ENCODE peak calls at places on chromosomes 16 and 17, in four cellular contexts. M is H1, X is K562, S is breast epithelium. G is an unnamed sample.

GRCh38 chr17:72373910-72374741 is 253.3 kb downstream of the SOX9 start:
- DNase-seq in X (no peak), M (no peak), S (no peak), G (no peak)

GRCh38 chr17:66567234-66568170 is 265.1 kb downstream of the PRKCA start:
- DNase-seq in M (peak), S (peak), X (peak), G (peak)

GRCh38 chr16:80027007-80027965 is 426.7 kb upstream of the MAF start:
- DNase-seq in M (peak), S (peak), X (peak), G (peak)

GRCh38 chr17:17109231-17109630 is 67.0 kb downstream of the MPRIP start:
- DNase-seq in M (no peak), X (no peak), S (no peak), G (no peak)

GRCh38 chr17:29593546-29594440 is 861 bp downstream of the ANKRD13B start:
- DNase-seq in S (no peak), X (peak), M (no peak), G (no peak)

GRCh38 chr16:12672986-12673385 is 130.7 kb downstream of the CPPED1 start:
- DNase-seq in S (no peak), X (no peak), M (no peak), G (no peak)

GRCh38 chr16:65809627-65810026 is 556.9 kb upstream of the CDH5 start:
- DNase-seq in X (peak), M (no peak), S (no peak), G (no peak)

GRCh38 chr17:80704381-80704819 is 159.8 kb downstream of the RPTOR start:
- DNase-seq in S (no peak), M (no peak), X (no peak), G (no peak)

GRCh38 chr16:56266981-56267607 is 75.8 kb downstream of the GNAO1 start:
- DNase-seq in S (no peak), X (no peak), M (no peak), G (no peak)

GRCh38 chr17:78442648-78443128 is 64.2 kb downstream of the PGS1 start:
- DNase-seq in S (no peak), X (no peak), M (no peak), G (no peak)

GRCh38 chr17:73646409-73647305 is 2.4 kb upstream of the SDK2 start:
- DNase-seq in S (no peak), M (no peak), X (no peak), G (no peak)

GRCh38 chr17:81961087-81961514 is at the start of gene NOTUM:
- DNase-seq in X (peak), S (no peak), M (no peak), G (peak)

GRCh38 chr17:82397449-82398335 is 20.5 kb upstream of the HEXD start:
- DNase-seq in M (no peak), S (no peak), X (no peak), G (no peak)

GRCh38 chr17:48048321-48049140 is at the start of gene NFE2L1:
- DNase-seq in M (peak), X (peak), S (peak), G (peak)

GRCh38 chr17:35448214-35448898 is at the start of gene SLFN13:
- DNase-seq in X (peak), S (peak), M (peak), G (peak)

GRCh38 chr16:30000768-30001631 is 5.0 kb downstream of the INO80E start:
- DNase-seq in X (no peak), M (no peak), S (no peak), G (no peak)

GRCh38 chr17:48215583-48216139 is 108.1 kb downstream of the SNX11 start:
- DNase-seq in M (no peak), S (no peak), X (peak), G (peak)

GRCh38 chr16:23835390-23836077 is at the start of gene PRKCB:
- DNase-seq in M (peak), X (peak), S (no peak), G (no peak)

GRCh38 chr16:49350265-49351103 is 23.1 kb upstream of the C16orf78 start:
- DNase-seq in X (peak), M (no peak), S (peak), G (peak)

GRCh38 chr17:43983515-43984411 is 20.7 kb upstream of the NAGS start:
- DNase-seq in M (no peak), X (peak), S (no peak), G (no peak)

GRCh38 chr17:12261354-12261753 is 240.7 kb downstream of the MAP2K4 start:
- DNase-seq in M (no peak), S (no peak), X (no peak), G (no peak)

GRCh38 chr16:48499822-48500440 is 110.0 kb downstream of the N4BP1 start:
- DNase-seq in X (no peak), S (no peak), M (no peak), G (no peak)

GRCh38 chr16:82715160-82715559 is 88.4 kb downstream of the CDH13 start:
- DNase-seq in X (no peak), M (no peak), S (no peak), G (no peak)

GRCh38 chr16:52577130-52577706 is 30.3 kb upstream of the TOX3 start:
- DNase-seq in X (no peak), M (no peak), S (no peak), G (no peak)

GRCh38 chr17:65190467-65191095 is 53.4 kb downstream of the RGS9 start:
- DNase-seq in X (no peak), S (no peak), M (no peak), G (no peak)

GRCh38 chr16:12245088-12245922 is 268.8 kb downstream of the SNX29 start:
- DNase-seq in X (no peak), S (no peak), M (no peak), G (no peak)

GRCh38 chr16:29820730-29821662 is 734 bp downstream of the MVP start:
- DNase-seq in S (no peak), X (no peak), M (no peak), G (no peak)

GRCh38 chr17:32156656-32157055 is 14.4 kb downstream of the RHOT1 start:
- DNase-seq in M (no peak), X (no peak), S (no peak), G (no peak)

GRCh38 chr16:52469775-52470174 is 77.2 kb downstream of the TOX3 start:
- DNase-seq in S (no peak), M (no peak), X (no peak), G (no peak)

GRCh38 chr17:77315551-77316190 is 174.9 kb downstream of the SEC14L1 start:
- DNase-seq in X (no peak), S (no peak), M (no peak), G (no peak)

GRCh38 chr17:63447688-63448005 is 1.5 kb upstream of the CYB561 start:
- DNase-seq in M (no peak), X (peak), S (no peak), G (no peak)

GRCh38 chr16:55372792-55373488 is 48.9 kb downstream of the IRX6 start:
- DNase-seq in X (no peak), S (no peak), M (no peak), G (no peak)

GRCh38 chr16:82181456-82182185 is 11.6 kb upstream of the MPHOSPH6 start:
- DNase-seq in S (no peak), M (no peak), X (no peak), G (no peak)

GRCh38 chr17:71168083-71168741 is 952.6 kb upstream of the SOX9 start:
- DNase-seq in X (no peak), S (no peak), M (no peak), G (no peak)

GRCh38 chr17:16255481-16255901 is 38.5 kb downstream of the PIGL start:
- DNase-seq in X (no peak), S (no peak), M (peak), G (no peak)

GRCh38 chr17:77212081-77212832 is 71.5 kb downstream of the SEC14L1 start:
- DNase-seq in X (no peak), S (no peak), M (no peak), G (no peak)

GRCh38 chr16:85306793-85307551 is 194.7 kb upstream of the CIBAR2 start:
- DNase-seq in X (no peak), M (no peak), S (no peak), G (no peak)

GRCh38 chr16:85304337-85304736 is 192.1 kb upstream of the CIBAR2 start:
- DNase-seq in S (no peak), X (no peak), M (no peak), G (no peak)

GRCh38 chr16:85308585-85309540 is 196.6 kb upstream of the CIBAR2 start:
- DNase-seq in S (no peak), M (no peak), X (no peak), G (no peak)

GRCh38 chr16:85307552-85308364 is 195.5 kb upstream of the CIBAR2 start:
- DNase-seq in X (no peak), M (no peak), S (no peak), G (no peak)

GRCh38 chr16:85306071-85306792 is 194.0 kb upstream of the CIBAR2 start:
- DNase-seq in M (no peak), X (peak), S (peak), G (peak)
- TF ChIP-seq POLR2A in M (no peak), X (peak), S (no peak), G (no peak)

GRCh38 chr17:18234853-18235380 is 9.5 kb downstream of the LLGL1 start:
- DNase-seq in S (no peak), M (no peak), X (no peak), G (no peak)

GRCh38 chr17:18235743-18236256 is 10.4 kb downstream of the LLGL1 start:
- DNase-seq in X (no peak), S (no peak), M (no peak), G (peak)

GRCh38 chr17:18231156-18231555 is 5.7 kb downstream of the LLGL1 start:
- DNase-seq in S (no peak), M (no peak), X (no peak), G (no peak)

GRCh38 chr17:18236494-18236893 is 11.1 kb downstream of the LLGL1 start:
- DNase-seq in M (no peak), X (no peak), S (no peak), G (no peak)

GRCh38 chr17:18233803-18234518 is 8.5 kb downstream of the LLGL1 start:
- DNase-seq in M (no peak), S (no peak), X (no peak), G (no peak)
- TF ChIP-seq POLR2A in M (no peak), S (no peak), X (no peak), G (no peak)

DNA sequence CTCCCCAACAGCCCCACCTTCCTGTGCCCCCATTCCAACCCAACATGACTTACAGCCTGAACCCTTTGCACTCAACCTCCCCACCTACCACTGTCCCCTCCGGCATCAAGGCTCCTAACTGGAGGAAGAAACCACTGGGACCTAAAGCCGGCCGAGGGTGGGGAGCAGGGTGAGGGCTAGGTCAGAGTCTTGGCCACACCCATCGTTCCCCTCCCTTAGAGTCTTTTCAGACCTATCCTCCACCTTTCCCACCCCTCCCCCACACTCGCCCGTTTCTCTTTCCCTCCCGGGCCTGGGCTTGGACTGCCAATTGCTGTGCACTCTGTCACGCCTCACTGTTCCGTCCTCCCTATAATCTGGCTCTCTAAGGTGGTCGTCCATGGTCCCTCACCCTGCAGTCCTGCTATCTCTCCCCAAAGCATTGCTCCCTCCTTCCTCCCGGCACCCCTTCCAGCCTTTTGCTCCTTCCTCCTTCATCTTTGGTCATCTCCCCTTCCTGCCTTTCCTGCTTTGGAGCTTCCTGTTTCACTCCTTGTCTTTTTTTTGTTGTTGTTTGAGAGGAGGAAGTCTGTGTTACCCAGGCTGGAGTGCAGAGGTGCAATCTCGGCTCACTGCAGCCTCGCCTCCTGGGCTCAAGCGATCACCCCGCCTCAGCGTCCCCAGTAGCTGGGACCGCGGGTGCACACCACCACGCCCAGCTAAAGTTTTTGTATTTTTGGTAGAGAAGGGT is 958 bp upstream of the CLDN7 start:
- DNase-seq in X (peak), M (no peak), S (peak), G (no peak)
- TF ChIP-seq POLR2A in X (peak), M (no peak), S (no peak), G (no peak)

DNA sequence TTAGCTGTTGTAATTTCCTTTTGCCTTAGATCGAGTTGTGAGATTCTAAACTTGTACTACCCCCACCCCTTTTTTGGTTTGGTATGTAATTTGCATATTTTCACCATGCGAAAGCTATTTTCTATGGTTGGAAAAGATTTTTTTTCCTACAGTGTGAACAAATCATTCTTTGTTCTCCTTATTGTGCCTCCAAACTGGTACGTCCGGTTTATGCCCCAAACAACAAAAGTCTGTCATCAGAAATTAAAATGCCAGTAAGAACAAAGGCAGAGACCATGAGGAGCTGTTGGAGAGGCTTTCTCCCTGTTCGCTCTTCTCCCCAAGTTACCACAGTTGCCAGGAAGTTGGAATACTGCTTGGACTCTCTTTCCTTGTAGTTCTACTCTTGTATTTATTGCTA is 66.2 kb downstream of the BCAS3 start:
- DNase-seq in M (no peak), S (no peak), X (no peak), G (no peak)
- TF ChIP-seq POLR2A in M (peak), S (no peak), X (no peak), G (no peak)

GRCh38 chr17:59839646-59840328 is 53.0 kb downstream of the TUBD1 start:
- DNase-seq in M (no peak), X (no peak), S (no peak), G (no peak)
- TF ChIP-seq POLR2A in M (peak), X (no peak), S (no peak), G (no peak)

DNA sequence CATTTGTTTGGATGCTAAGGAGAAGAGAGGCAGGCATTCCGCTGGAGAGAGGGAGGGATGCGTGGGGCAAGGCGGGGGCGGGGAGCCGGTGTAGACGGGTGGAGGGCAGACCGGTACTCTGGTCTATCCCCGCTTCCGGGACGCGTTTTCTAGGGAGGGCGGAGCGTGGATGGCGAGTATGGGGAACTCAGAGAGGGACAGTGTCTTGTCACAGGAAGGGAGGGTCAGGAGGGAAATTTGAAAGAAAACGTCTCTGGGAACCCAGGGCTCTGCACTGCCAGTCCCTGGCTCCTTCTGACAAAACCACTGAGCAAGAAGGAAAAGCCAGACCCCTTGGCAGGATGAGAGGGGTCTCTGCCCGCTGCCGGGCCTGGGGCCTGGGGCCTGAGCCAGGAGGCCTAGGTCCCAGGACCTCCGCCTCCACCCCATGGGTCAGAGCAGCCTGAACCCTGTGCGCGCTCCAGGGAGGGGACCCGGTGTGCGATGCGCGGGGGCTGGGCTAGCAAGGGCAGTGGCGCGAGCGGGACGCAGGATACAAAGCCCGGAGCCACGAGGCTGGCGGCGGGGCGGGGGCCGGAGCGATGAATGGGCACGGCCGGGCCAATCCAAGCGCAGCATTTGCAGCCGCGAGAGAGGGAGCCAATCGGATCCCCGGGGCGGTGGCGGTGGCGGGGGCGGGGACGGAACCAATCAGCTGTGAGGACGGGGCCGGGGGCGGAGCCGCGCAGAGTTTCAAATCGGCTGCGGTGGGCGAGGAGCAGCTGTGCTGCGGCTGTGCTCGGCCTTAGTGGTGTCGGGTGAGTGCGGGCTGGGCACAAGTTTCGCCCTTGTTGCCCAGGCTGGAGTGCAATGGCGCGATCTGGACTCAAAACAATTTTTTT is at the start of gene PIMREG:
- DNase-seq in S (peak), X (peak), M (peak), G (peak)
- TF ChIP-seq POLR2A in S (no peak), X (peak), M (peak), G (peak)

DNA sequence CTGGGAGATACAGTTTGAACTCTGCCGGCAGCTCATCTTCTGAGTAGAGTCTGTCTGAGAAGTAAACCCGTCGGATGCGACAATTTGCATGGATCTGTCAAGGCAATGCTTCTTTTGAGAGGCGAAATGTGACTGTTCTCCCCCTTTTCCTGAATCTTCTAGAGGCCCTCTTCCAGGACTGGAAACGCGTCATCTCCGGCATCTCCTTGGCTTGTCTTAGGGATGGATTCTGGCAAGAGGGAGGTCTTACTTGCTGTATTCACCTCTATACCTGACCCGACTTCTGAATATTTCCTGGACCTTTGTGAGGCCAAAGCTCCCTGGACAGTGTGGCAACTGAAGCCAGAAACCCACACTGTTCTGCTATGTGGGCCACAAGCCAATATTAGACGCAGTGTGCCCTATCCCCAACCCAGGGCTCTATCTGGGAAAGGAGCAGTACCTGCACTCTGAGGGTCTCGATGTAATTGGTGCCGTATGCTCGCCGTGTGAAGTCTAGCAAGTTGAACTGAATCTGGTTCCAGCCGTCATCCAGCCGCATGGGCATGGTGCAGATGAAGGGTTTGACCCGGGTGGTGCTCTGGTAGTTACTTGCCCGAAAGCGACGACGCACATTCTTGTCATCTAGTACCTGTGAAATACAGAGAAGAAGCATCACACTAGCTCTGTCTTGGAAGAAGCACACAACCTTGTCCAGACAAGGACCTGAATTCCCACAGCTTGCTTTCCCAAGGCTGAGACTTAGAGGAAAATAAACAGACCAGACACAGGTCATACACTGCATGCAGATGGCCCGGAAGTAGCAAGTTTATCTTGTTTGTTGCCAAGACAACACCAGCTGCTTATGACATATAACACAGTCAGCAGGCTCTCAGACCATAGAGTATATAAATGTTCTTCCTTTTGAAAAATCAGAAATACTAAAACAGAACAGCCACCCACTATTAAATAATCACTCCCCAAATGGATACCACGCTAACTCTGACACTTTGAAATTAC is 14.1 kb downstream of the CFAP20 start:
- DNase-seq in X (no peak), M (no peak), S (no peak), G (no peak)
- TF ChIP-seq POLR2A in X (no peak), M (no peak), S (no peak), G (no peak)